ENCODE peak calls at places on chromosomes 6 and 20, in eight cellular contexts. Q is tibial nerve, V is H54, E is HepG2, C is HCT116, T is H1, S is A549, H is IMR-90. F is an unnamed sample.

GRCh38 chr6:102619585-102619984 is 1226.1 kb downstream of the GRIK2 start:
- DNase-seq in Q (no peak), V (no peak), E (peak), C (peak), T (no peak), S (no peak), H (peak), F (peak)

GRCh38 chr20:31716818-31717477 is 5.7 kb downstream of the BCL2L1 start:
- DNase-seq in Q (no peak), V (no peak), E (no peak), C (no peak), T (no peak), S (no peak), H (no peak), F (no peak)

GRCh38 chr6:75243333-75244062 is at the start of gene COX7A2:
- DNase-seq in Q (peak), V (peak), E (peak), C (peak), T (peak), S (peak), H (peak), F (peak)

GRCh38 chr20:54093423-54094267 is 23.3 kb upstream of the BCAS1 start:
- DNase-seq in Q (no peak), V (no peak), E (no peak), C (no peak), T (no peak), S (no peak), H (no peak), F (no peak)

GRCh38 chr20:7772376-7772775 is 167.9 kb downstream of the HAO1 start:
- DNase-seq in Q (no peak), V (no peak), E (no peak), C (no peak), T (no peak), S (peak), H (peak), F (no peak)

GRCh38 chr6:34934516-34934915 is 45.5 kb downstream of the ANKS1A start:
- DNase-seq in Q (peak), V (no peak), E (no peak), C (no peak), T (no peak), S (no peak), H (peak), F (no peak)

GRCh38 chr20:53678990-53679596 is 85.5 kb upstream of the ZNF217 start:
- DNase-seq in Q (no peak), V (no peak), E (peak), C (no peak), T (no peak), S (no peak), H (peak), F (no peak)

GRCh38 chr6:142605922-142606321 is 304.1 kb downstream of the ADGRG6 start:
- DNase-seq in Q (no peak), V (no peak), E (no peak), C (no peak), T (no peak), S (no peak), H (peak), F (no peak)

GRCh38 chr20:2006452-2007381 is 12.9 kb upstream of the PDYN start:
- DNase-seq in Q (no peak), V (peak), E (peak), C (peak), T (no peak), S (peak), H (peak), F (peak)

GRCh38 chr20:47533518-47534062 is 31.9 kb downstream of the NCOA3 start:
- DNase-seq in Q (no peak), V (no peak), E (no peak), C (no peak), T (no peak), S (no peak), H (no peak), F (no peak)

GRCh38 chr6:83792846-83793245 is 60.3 kb upstream of the RIPPLY2 start:
- DNase-seq in Q (no peak), V (no peak), E (no peak), C (no peak), T (no peak), S (no peak), H (no peak), F (no peak)
- TF ChIP-seq POLR2A in Q (no peak), V (no peak), E (no peak), C (no peak), T (no peak), S (no peak), H (no peak), F (no peak)

GRCh38 chr6:154510144-154510905 is at the start of gene CNKSR3:
- DNase-seq in Q (peak), V (peak), E (peak), C (peak), T (peak), S (peak), H (peak), F (peak)
- TF ChIP-seq POLR2A in Q (peak), V (peak), E (peak), C (peak), T (no peak), S (peak), H (peak), F (peak)

DNA sequence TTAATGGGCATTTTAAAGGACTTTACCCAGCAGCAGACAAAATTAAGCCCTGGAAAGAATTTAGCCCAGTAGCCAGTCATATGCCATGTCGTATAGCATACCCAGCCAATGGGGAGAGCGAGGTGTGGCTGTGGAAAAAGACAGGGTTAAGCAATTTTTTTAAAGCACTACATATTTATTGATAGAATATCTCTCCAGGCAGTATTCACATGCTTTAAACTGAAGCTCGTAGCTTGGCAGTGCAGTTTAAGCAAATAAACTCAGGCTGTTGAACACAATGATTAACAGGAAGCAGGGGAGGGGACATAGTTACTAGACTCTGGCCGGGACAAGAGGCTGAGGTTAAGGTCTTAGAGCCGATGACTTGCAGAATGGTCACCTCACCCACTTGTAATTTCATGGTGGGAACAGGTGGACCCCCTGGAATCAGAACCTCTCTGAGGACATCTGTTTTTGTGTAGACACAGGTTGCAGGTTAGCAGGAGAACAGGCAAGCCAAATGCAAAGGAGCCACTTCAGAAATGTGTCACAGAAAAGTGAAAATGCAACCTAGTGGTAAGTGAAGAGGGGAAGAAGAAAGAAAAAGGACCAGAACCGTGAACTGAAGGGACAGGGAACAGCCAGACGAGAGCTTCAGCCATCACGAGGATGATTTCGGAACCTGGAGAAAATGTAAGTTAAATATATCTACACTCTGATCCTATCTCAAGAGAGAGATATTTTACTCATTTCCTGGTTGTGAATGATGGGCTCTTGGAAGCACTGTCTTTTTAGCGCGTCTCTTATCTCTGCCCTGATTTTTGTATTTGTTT is 7.2 kb downstream of the GCNT2 start:
- DNase-seq in Q (no peak), V (no peak), E (peak), C (no peak), T (no peak), S (peak), H (peak), F (peak)
- TF ChIP-seq POLR2A in Q (no peak), V (no peak), E (peak), C (no peak), T (no peak), S (no peak), H (no peak), F (peak)

DNA sequence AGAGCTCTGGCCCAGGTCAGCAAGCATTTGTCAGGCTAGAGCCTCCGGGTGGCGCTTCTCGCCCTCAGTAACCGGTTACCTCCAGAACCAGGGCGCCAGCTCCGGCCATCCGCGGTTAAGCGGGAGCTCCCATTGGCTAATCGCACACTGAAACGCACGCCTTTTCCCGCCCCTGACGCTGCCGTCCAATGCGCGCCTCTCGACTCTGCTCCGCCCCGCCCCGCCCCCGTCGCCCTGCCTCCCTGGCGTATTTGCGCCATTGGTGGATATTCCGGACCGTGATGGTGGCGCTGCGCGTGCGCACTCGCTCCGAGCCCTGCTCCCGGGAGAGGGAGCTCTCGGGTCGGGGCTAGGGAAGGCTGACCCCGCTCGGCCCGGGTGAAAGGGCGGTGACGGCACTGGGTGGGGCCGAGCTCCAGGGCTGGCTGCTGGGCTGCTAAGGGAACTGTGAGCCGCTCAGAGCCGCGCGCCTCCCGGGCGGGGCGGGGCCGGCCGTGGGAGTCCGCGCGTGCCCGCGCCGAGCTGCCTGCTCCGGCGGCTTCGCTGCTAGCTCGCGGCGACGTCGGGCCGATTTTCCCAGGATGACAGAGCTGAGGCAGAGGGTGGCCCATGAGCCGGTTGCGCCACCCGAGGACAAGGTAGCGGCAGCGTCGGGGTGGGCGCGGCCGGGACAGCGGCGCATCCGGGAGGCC is at the start of gene CDS2:
- DNase-seq in Q (peak), V (peak), E (peak), C (peak), T (peak), S (peak), H (peak), F (peak)
- TF ChIP-seq POLR2A in Q (peak), V (peak), E (peak), C (no peak), T (no peak), S (peak), H (peak), F (peak)

GRCh38 chr6:88963139-88964090 is at the start of gene RNGTT:
- DNase-seq in Q (peak), V (peak), E (peak), C (peak), T (peak), S (peak), H (peak), F (peak)
- TF ChIP-seq POLR2A in Q (peak), V (peak), E (peak), C (peak), T (peak), S (peak), H (peak), F (peak)

GRCh38 chr20:57695012-57695411 is 14.8 kb downstream of the PMEPA1 start:
- DNase-seq in Q (no peak), V (no peak), E (no peak), C (peak), T (no peak), S (peak), H (no peak), F (no peak)
- TF ChIP-seq POLR2A in Q (no peak), V (no peak), E (no peak), C (no peak), T (no peak), S (no peak), H (no peak), F (no peak)

GRCh38 chr6:28347119-28347518 is 2.6 kb upstream of the ZKSCAN3 start:
- DNase-seq in Q (no peak), V (no peak), E (no peak), C (no peak), T (no peak), S (no peak), H (no peak), F (no peak)

GRCh38 chr6:28351493-28351925 is 1.8 kb downstream of the ZKSCAN3 start:
- DNase-seq in Q (no peak), V (no peak), E (no peak), C (no peak), T (no peak), S (no peak), H (no peak), F (no peak)

GRCh38 chr6:28351087-28351486 is 1.3 kb downstream of the ZKSCAN3 start:
- DNase-seq in Q (no peak), V (no peak), E (peak), C (no peak), T (no peak), S (no peak), H (no peak), F (no peak)

GRCh38 chr6:28349344-28349891 is 329 bp upstream of the ZKSCAN3 start:
- DNase-seq in Q (no peak), V (no peak), E (no peak), C (no peak), T (no peak), S (no peak), H (no peak), F (no peak)

GRCh38 chr6:28349892-28350737 is at the start of gene ZKSCAN3:
- DNase-seq in Q (peak), V (peak), E (peak), C (peak), T (peak), S (peak), H (peak), F (peak)
- TF ChIP-seq POLR2A in Q (no peak), V (peak), E (peak), C (peak), T (peak), S (peak), H (no peak), F (peak)

DNA sequence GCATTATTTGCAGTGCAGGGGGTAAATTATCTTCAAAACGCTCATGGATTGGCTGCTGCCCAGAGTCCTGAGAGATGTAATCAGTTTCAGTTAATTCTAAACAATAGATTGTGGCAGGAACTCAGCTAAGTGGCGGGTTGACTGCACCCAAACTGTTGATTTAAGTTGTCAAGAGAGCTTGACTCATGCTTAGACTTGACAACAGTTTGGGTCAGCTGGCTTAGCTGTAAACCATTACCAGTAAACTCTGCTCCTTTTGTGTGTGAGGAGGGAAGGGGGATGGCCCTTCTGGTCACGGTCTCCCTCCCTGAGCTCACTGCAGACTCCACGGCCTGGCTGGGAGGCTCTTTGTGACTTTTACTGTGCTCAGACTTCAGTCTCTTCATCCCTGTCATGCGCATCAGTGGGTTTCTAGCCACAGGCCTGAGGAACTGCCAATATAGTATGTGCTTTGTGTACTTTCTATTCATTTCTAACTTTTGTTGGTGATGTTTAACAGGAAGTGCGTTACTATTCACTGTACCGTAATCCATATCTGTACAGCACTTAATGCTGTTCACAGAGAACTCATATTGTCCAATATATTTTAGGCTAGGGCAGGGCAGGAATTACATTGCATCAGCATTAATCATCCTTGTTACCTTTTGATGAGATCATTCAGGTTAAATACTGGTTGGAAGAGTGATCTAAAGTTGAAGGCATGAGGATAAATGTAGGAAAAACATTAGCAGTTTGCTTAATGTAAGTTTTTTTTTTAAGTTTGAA is 488.3 kb downstream of the CDKAL1 start:
- DNase-seq in Q (no peak), V (peak), E (peak), C (peak), T (no peak), S (no peak), H (peak), F (no peak)
- TF ChIP-seq POLR2A in Q (no peak), V (no peak), E (no peak), C (no peak), T (no peak), S (no peak), H (no peak), F (no peak)

GRCh38 chr6:124964764-124965105 is 2.5 kb downstream of the RNF217 start:
- DNase-seq in Q (no peak), V (no peak), E (no peak), C (no peak), T (no peak), S (no peak), H (no peak), F (no peak)

GRCh38 chr6:124961784-124962611 is at the start of gene RNF217:
- DNase-seq in Q (peak), V (peak), E (no peak), C (no peak), T (no peak), S (peak), H (peak), F (peak)

GRCh38 chr6:124962617-124963415 is 579 bp downstream of the RNF217 start:
- DNase-seq in Q (peak), V (peak), E (no peak), C (no peak), T (no peak), S (peak), H (peak), F (peak)

GRCh38 chr6:124963416-124964083 is 1.3 kb downstream of the RNF217 start:
- DNase-seq in Q (no peak), V (peak), E (no peak), C (no peak), T (no peak), S (peak), H (peak), F (peak)

GRCh38 chr6:124964084-124964763 is 2.0 kb downstream of the RNF217 start:
- DNase-seq in Q (peak), V (no peak), E (peak), C (no peak), T (no peak), S (peak), H (peak), F (no peak)
- TF ChIP-seq POLR2A in Q (peak), V (no peak), E (no peak), C (no peak), T (no peak), S (no peak), H (no peak), F (no peak)

DNA sequence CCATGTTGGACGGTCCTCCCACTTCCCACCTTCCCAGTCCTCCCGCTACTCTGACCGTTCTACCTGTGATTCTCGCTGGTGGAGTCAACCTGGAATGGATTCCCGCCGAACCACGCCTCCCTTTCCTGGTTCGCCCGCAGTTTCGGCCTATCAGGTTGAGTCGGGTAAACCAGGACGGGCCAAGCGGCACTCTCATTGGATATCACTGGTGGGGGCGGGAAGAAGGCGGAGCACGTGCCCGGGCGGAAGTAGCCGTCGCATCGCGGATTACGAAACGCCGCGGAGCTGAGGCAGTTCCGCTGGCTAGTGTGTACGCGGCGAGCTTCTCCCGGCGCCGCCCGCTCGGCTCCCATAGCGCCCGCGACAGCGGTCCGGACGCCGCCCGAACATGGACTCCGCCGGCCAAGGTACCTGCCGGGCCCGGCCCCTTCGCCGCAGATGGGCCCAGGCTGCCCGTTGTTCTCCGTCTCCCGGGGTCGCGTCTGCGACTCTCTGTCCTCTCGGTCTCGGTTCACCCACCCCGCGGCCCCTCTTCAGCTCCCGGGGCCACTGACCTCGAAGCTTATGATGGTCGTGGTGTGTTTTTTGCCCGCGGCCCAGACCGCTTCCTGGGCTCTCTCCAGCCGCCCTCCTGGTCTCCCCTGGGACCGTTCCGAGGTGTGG is at the start of gene TPD52L2:
- DNase-seq in Q (peak), V (peak), E (peak), C (peak), T (peak), S (peak), H (peak), F (peak)
- TF ChIP-seq POLR2A in Q (peak), V (peak), E (no peak), C (peak), T (peak), S (peak), H (peak), F (peak)

F was measured in erythroblast.